ENCODE peak calls at places on chromosomes 2 and 18, in five cellular contexts. One of them, this sample, is unnamed.
A peak's percentile ranks its signal among the peaks of the same experiment; 100 is the strongest.

GRCh38 chr18:3151379-3152264 is 68.1 kb downstream of the MYOM1 start:
- DNase-seq in transverse colon: no peak
- DNase-seq in upper lobe of right lung: no peak
- DNase-seq in breast epithelium: no peak
- DNase-seq in stomach: no peak
- DNase-seq in this sample: no peak

GRCh38 chr2:233803994-233804393 is 25.9 kb downstream of the MROH2A start:
- DNase-seq in transverse colon: no peak
- DNase-seq in upper lobe of right lung: no peak
- DNase-seq in breast epithelium: no peak
- DNase-seq in stomach: peak; percentile 14
- DNase-seq in this sample: no peak

GRCh38 chr2:169118060-169118459 is 48.7 kb downstream of the DHRS9 start:
- DNase-seq in transverse colon: no peak
- DNase-seq in upper lobe of right lung: no peak
- DNase-seq in breast epithelium: no peak
- DNase-seq in stomach: no peak
- DNase-seq in this sample: no peak

GRCh38 chr2:68921646-68922045 is 31.0 kb downstream of the GKN2 start:
- DNase-seq in transverse colon: no peak
- DNase-seq in upper lobe of right lung: no peak
- DNase-seq in breast epithelium: no peak
- DNase-seq in stomach: no peak
- DNase-seq in this sample: no peak

GRCh38 chr2:222088561-222088960 is 210.2 kb downstream of the PAX3 start:
- DNase-seq in transverse colon: no peak
- DNase-seq in upper lobe of right lung: no peak
- DNase-seq in breast epithelium: no peak
- DNase-seq in stomach: no peak
- DNase-seq in this sample: no peak

GRCh38 chr2:16632615-16633014 is 33.0 kb downstream of the CYRIA start:
- DNase-seq in transverse colon: no peak
- DNase-seq in upper lobe of right lung: no peak
- DNase-seq in breast epithelium: no peak
- DNase-seq in stomach: no peak
- DNase-seq in this sample: no peak

GRCh38 chr2:77101796-77102452 is 420.3 kb downstream of the LRRTM4 start:
- DNase-seq in transverse colon: no peak
- DNase-seq in upper lobe of right lung: no peak
- DNase-seq in breast epithelium: no peak
- DNase-seq in stomach: no peak
- DNase-seq in this sample: no peak

GRCh38 chr2:152355411-152355831 is 20.4 kb downstream of the FMNL2 start:
- DNase-seq in transverse colon: no peak
- DNase-seq in upper lobe of right lung: no peak
- DNase-seq in breast epithelium: no peak
- DNase-seq in stomach: no peak
- DNase-seq in this sample: no peak

GRCh38 chr2:74556831-74557370 is 2.4 kb downstream of the DOK1 start:
- DNase-seq in transverse colon: no peak
- DNase-seq in upper lobe of right lung: no peak
- DNase-seq in breast epithelium: no peak
- DNase-seq in stomach: no peak
- DNase-seq in this sample: no peak

GRCh38 chr2:53452957-53453748 is 314.5 kb upstream of the CHAC2 start:
- DNase-seq in transverse colon: no peak
- DNase-seq in upper lobe of right lung: no peak
- DNase-seq in breast epithelium: no peak
- DNase-seq in stomach: peak; percentile 52
- DNase-seq in this sample: no peak

GRCh38 chr2:53610260-53610659 is 157.3 kb upstream of the CHAC2 start:
- DNase-seq in transverse colon: no peak
- DNase-seq in upper lobe of right lung: no peak
- DNase-seq in breast epithelium: no peak
- DNase-seq in stomach: no peak
- DNase-seq in this sample: no peak

GRCh38 chr2:234136461-234136860 is 86.0 kb downstream of the SPP2 start:
- DNase-seq in transverse colon: no peak
- DNase-seq in upper lobe of right lung: no peak
- DNase-seq in breast epithelium: no peak
- DNase-seq in stomach: no peak
- DNase-seq in this sample: no peak

GRCh38 chr18:47915229-47915628 is 15.2 kb downstream of the SMAD2 start:
- DNase-seq in transverse colon: no peak
- DNase-seq in upper lobe of right lung: no peak
- DNase-seq in breast epithelium: no peak
- DNase-seq in stomach: no peak
- DNase-seq in this sample: no peak

GRCh38 chr18:60266558-60266957 is 106.0 kb downstream of the MC4R start:
- DNase-seq in transverse colon: no peak
- DNase-seq in upper lobe of right lung: no peak
- DNase-seq in breast epithelium: no peak
- DNase-seq in stomach: no peak
- DNase-seq in this sample: no peak

GRCh38 chr2:12702661-12703121 is 14.0 kb upstream of the TRIB2 start:
- DNase-seq in transverse colon: no peak
- DNase-seq in upper lobe of right lung: no peak
- DNase-seq in breast epithelium: no peak
- DNase-seq in stomach: no peak
- DNase-seq in this sample: no peak

GRCh38 chr18:22265838-22266237 is 96.4 kb downstream of the GATA6 start:
- DNase-seq in transverse colon: no peak
- DNase-seq in upper lobe of right lung: no peak
- DNase-seq in breast epithelium: no peak
- DNase-seq in stomach: no peak
- DNase-seq in this sample: no peak

GRCh38 chr2:218701806-218702205 is 8.8 kb upstream of the TTLL4 start:
- DNase-seq in transverse colon: no peak
- DNase-seq in upper lobe of right lung: no peak
- DNase-seq in breast epithelium: no peak
- DNase-seq in stomach: no peak
- DNase-seq in this sample: no peak

DNA sequence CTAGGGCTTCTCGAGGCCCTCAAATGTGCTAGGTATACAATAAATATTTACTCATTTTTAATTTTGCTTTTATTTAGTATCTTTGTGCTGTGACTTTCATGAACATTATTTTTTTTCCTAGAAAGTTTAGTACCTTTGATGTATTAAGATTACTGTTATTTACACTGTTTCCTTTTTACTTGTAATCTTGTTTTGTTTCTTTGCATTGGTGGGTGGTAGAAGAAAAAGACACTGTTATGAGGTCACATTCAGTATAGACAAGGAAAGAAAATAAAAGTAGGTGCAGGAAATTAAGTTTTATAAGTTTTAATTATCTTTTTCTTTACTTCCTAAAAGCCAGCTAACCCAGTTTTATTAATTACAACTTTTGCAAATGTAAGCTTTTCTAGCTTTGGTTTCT is 23.0 kb downstream of the MALT1 start:
- DNase-seq in transverse colon: no peak
- DNase-seq in upper lobe of right lung: no peak
- DNase-seq in breast epithelium: no peak
- DNase-seq in stomach: no peak
- DNase-seq in this sample: no peak
- H3K36me3 ChIP-seq in transverse colon: peaks cover 9% of the 10 kb centered on the region
- H3K36me3 ChIP-seq in upper lobe of right lung: peaks cover 17% of the 10 kb centered on the region
- H3K36me3 ChIP-seq in breast epithelium: no peaks in the 10 kb centered on the region
- H3K36me3 ChIP-seq in stomach: peaks cover 48% of the 10 kb centered on the region
- H3K36me3 ChIP-seq in this sample: peaks cover 10% of the 10 kb centered on the region

GRCh38 chr2:214837466-214837865 is 28.0 kb upstream of the BARD1 start:
- DNase-seq in transverse colon: no peak
- DNase-seq in upper lobe of right lung: no peak
- DNase-seq in breast epithelium: no peak
- DNase-seq in stomach: no peak
- DNase-seq in this sample: no peak
- H3K27ac ChIP-seq in transverse colon: no peak overlapping the region
- H3K27ac ChIP-seq in upper lobe of right lung: no peak overlapping the region
- H3K27ac ChIP-seq in breast epithelium: no peak overlapping the region
- H3K27ac ChIP-seq in stomach: no peak overlapping the region
- H3K27ac ChIP-seq in this sample: no peak overlapping the region

GRCh38 chr2:8569332-8569930 is 112.4 kb upstream of the ID2 start:
- DNase-seq in transverse colon: no peak
- DNase-seq in upper lobe of right lung: no peak
- DNase-seq in breast epithelium: no peak
- DNase-seq in stomach: peak; percentile 13
- DNase-seq in this sample: no peak
- H3K36me3 ChIP-seq in transverse colon: no peaks in the 10 kb centered on the region
- H3K36me3 ChIP-seq in upper lobe of right lung: no peaks in the 10 kb centered on the region
- H3K36me3 ChIP-seq in breast epithelium: no peaks in the 10 kb centered on the region
- H3K36me3 ChIP-seq in stomach: no peaks in the 10 kb centered on the region
- H3K36me3 ChIP-seq in this sample: no peaks in the 10 kb centered on the region

GRCh38 chr2:236088368-236089057 is 79.7 kb downstream of the GBX2 start:
- DNase-seq in transverse colon: no peak
- DNase-seq in upper lobe of right lung: no peak
- DNase-seq in breast epithelium: no peak
- DNase-seq in stomach: no peak
- DNase-seq in this sample: no peak
- H3K27ac ChIP-seq in transverse colon: no peak overlapping the region
- H3K27ac ChIP-seq in upper lobe of right lung: no peak overlapping the region
- H3K27ac ChIP-seq in breast epithelium: no peak overlapping the region
- H3K27ac ChIP-seq in stomach: no peak overlapping the region
- H3K27ac ChIP-seq in this sample: no peak overlapping the region

DNA sequence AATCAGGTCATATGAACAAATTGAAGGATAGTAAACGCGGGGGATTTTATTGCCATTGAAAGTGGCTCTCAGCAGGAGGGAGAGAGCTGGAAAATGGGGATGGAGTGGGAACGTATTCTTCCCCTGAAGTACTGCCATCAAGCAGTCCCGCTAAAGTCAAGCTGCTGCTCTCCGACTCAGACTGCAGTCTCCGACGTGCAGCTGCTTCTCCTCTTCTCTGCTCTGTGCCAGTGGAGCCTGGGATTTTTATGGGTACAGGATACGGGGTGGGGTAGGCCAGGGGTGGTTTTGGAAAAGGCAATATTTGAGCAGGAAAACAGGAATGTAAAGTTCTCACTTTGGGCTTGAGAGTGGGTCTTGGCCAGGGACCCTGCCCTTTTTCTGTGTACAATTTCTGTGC is 33.0 kb downstream of the KCTD18 start:
- DNase-seq in transverse colon: no peak
- DNase-seq in upper lobe of right lung: no peak
- DNase-seq in breast epithelium: no peak
- DNase-seq in stomach: no peak
- DNase-seq in this sample: no peak
- H3K36me3 ChIP-seq in transverse colon: peaks cover 10% of the 10 kb centered on the region
- H3K36me3 ChIP-seq in upper lobe of right lung: peaks cover 43% of the 10 kb centered on the region
- H3K36me3 ChIP-seq in breast epithelium: no peaks in the 10 kb centered on the region
- H3K36me3 ChIP-seq in stomach: peaks cover 74% of the 10 kb centered on the region
- H3K36me3 ChIP-seq in this sample: no peaks in the 10 kb centered on the region

GRCh38 chr2:38217401-38218188 is 141.6 kb upstream of the CYP1B1 start:
- DNase-seq in transverse colon: no peak
- DNase-seq in upper lobe of right lung: no peak
- DNase-seq in breast epithelium: no peak
- DNase-seq in stomach: no peak
- DNase-seq in this sample: no peak
- H3K27ac ChIP-seq in transverse colon: peak overlapping the region; percentile 82
- H3K27ac ChIP-seq in upper lobe of right lung: no peak overlapping the region
- H3K27ac ChIP-seq in breast epithelium: no peak overlapping the region
- H3K27ac ChIP-seq in stomach: peak overlapping the region; percentile 38
- H3K27ac ChIP-seq in this sample: no peak overlapping the region

This sample was measured in effector memory CD4-positive, alpha-beta T cell.